ENCODE peak calls at places on chromosomes 2 and 18, in four cellular contexts. P, A, I and L are unnamed samples.

GRCh38 chr2:47165001-47165555 is 10.0 kb upstream of the STPG4 start:
- DNase-seq in A (no peak), I (no peak), P (no peak), L (no peak)

GRCh38 chr2:170155022-170155722 is 22.8 kb upstream of the MYO3B start:
- DNase-seq in A (no peak), P (peak; percentile 65), I (no peak), L (peak; percentile 57)

GRCh38 chr2:36408198-36408703 is 52.7 kb downstream of the CRIM1 start:
- DNase-seq in I (no peak), P (no peak), A (no peak), L (peak; percentile 73)

GRCh38 chr2:74744731-74745505 is 89.0 kb upstream of the HK2 start:
- DNase-seq in A (no peak), I (no peak), P (no peak), L (no peak)

GRCh38 chr2:99865818-99866676 is 276.3 kb downstream of the AFF3 start:
- DNase-seq in A (no peak), P (no peak), I (no peak), L (no peak)

GRCh38 chr2:84963692-84964405 is 7.1 kb upstream of the KCMF1 start:
- DNase-seq in I (peak; percentile 75), P (no peak), A (no peak), L (peak; percentile 82)

GRCh38 chr2:215772634-215773563 is 240.5 kb downstream of the MREG start:
- DNase-seq in A (no peak), I (no peak), P (no peak), L (peak; percentile 37)

GRCh38 chr2:128260239-128261138 is 58.2 kb downstream of the HS6ST1 start:
- DNase-seq in I (no peak), A (peak; percentile 86), P (no peak), L (peak; percentile 87)

GRCh38 chr18:61292280-61292679 is 41.0 kb upstream of the CDH20 start:
- DNase-seq in I (no peak), P (no peak), A (no peak), L (no peak)

GRCh38 chr2:217666338-217666737 is 336.5 kb downstream of the TNS1 start:
- DNase-seq in A (no peak), P (no peak), I (no peak), L (no peak)

GRCh38 chr2:167900435-167900834 is 347.0 kb downstream of the STK39 start:
- DNase-seq in A (no peak), I (no peak), P (no peak), L (no peak)

GRCh38 chr2:49255325-49256023 is 101.2 kb upstream of the FSHR start:
- DNase-seq in P (no peak), I (no peak), A (no peak), L (peak; percentile 62)

GRCh38 chr2:240277073-240277806 is 136.8 kb upstream of the OTOS start:
- DNase-seq in I (no peak), A (peak; percentile 73), P (no peak), L (peak; percentile 72)

GRCh38 chr2:34099377-34099776 is 500.3 kb upstream of the FAM98A start:
- DNase-seq in I (no peak), A (no peak), P (no peak), L (no peak)

GRCh38 chr2:238585836-238586821 is 159.4 kb downstream of the ASB1 start:
- DNase-seq in I (no peak), A (no peak), P (no peak), L (no peak)

GRCh38 chr18:63540131-63540530 is 2.0 kb upstream of the SERPINB12 start:
- DNase-seq in I (no peak), P (no peak), A (no peak), L (peak; percentile 39)

GRCh38 chr2:133167990-133168389 is 400.3 kb downstream of the NCKAP5 start:
- DNase-seq in A (no peak), I (no peak), P (no peak), L (peak; percentile 4)

GRCh38 chr2:22995576-22995975 is 389.4 kb upstream of the KLHL29 start:
- DNase-seq in I (no peak), A (no peak), P (no peak), L (no peak)

GRCh38 chr2:79855264-79856006 is 342.6 kb downstream of the CTNNA2 start:
- DNase-seq in P (no peak), A (no peak), I (no peak), L (no peak)

DNA sequence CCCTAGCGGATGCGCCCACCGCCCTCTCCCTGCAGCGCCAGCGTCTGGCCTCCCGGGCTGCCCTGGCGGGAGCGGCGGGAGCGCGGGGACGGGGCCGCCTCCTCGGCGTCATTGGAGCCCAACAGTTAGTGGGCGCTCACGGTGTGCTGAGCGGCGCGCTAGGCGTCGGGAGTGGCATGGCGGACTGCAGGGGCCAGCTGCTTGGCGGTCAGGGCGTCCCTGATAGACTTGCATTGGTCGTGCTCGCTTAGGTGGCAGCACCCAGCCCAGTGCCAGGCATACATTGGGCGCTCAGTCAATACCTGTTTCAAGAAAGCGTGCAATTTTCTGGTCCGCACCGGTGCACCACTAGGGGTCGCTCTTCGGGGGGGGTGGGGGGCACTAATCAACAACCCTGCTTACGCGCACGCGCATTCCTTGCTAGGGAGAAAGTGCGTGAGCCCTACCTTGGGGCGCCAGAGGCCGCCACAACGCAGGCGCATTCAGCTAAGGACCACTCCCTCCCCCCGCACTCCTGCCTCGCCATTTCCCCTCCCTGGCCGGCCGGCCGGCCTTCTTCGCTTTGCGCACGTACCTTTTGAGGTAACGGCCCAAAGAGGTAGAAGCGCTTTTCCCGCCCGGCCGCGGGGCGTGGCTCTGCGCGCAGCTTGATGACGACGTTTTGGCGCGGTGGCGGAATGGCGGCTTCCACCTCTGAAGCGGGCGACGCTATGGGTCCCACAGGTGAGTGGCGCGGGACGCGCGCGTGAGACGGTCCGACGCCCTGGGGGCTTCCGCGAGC is 411 bp upstream of the MZT2A start:
- DNase-seq in I (peak; percentile 97), A (peak; percentile 89), P (peak; percentile 93), L (peak; percentile 93)
- TF ChIP-seq CTCF in I (peak; percentile 82), A (peak; percentile 77), P (peak; percentile 95), L (peak; percentile 69)

DNA sequence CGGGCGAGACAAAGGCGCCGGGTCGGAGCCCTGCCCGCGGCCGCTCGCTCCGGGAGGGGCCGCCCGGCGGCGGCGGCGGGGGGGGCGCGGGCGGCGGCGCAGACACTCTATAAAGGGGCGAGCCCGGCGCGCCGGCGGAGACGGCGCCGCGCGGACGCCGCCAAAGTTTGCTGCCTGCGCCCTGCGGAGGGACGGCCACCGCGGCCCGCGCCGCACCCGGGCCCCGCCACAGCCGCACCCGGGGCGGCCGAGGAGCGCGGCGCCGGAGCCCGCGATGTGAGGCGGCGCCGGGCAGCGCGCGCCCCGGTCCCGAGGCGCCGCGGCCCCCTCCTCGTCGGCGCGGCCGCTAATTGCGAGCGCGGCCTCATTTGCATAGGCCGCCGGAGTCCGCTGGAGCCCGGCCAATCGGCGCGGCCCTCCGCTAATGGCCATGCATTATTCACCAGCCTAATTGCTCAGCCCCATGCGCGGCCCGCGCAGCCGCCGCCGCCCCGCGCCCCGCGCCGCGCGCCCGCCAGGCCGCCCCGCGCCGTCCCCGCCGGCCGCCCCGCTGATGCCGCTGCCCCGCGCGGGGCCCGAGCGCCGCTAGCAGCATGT is at the start of gene SALL3:
- DNase-seq in P (no peak), A (no peak), I (no peak), L (no peak)
- H3K4me3 ChIP-seq in P (no peak within 1 kb of the TSS), A (peak within 1 kb of the TSS; percentile 42), I (no peak within 1 kb of the TSS), L (peak within 1 kb of the TSS; percentile 28)

GRCh38 chr2:71933467-71934319 is 214.0 kb downstream of the CYP26B1 start:
- DNase-seq in I (no peak), P (peak; percentile 6), A (peak; percentile 56), L (no peak)
- TF ChIP-seq CTCF in I (no peak), P (peak; percentile 27), A (no peak), L (peak; percentile 22)

DNA sequence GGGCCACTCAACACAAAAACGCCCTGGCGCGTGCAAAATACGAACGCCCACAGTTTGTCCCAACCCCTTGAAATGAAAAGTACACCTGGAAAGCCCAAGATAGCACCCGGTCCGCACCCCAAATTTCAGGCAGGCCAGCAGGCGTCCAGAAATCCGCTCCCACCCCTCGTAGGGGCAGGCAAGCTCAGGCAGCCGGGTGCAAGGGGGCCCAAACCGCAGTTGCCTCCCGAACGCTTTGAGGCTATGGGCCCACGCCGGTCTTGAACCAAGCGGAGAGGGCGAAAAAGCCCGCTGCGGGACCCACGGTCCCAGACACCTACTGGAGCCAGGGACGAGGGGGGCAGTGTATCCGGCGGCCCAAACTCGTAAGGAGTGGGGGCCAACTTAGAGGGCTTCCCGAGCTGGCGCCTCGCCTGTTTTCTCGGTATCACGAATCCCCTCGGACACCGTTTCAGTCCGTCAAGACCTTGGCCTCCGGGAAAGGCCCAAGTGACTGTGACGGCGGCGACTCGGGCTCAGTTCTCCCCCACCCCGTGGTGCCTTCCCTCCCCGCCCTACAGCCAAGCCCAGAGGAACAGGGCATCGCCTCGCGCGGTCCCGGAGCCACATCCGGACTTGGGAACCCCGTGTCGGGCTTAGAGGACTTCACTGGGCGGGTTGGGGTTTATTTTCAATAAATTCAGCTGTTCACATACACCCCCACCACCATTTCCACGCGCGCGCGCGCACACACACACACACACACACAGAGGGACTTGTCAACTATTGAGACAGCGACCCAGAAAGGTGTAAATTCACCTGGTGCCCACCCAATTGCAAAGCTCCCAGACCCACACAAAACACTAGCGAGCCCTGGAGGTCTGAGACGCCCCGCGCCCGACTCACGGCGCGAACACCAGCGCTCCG is 6.2 kb upstream of the SATB2 start:
- DNase-seq in I (no peak), P (no peak), A (peak; percentile 66), L (no peak)
- H3K4me3 ChIP-seq in I (no peak overlapping the region), P (no peak overlapping the region), A (peak overlapping the region; percentile 64), L (peak overlapping the region; percentile 51)